ENCODE peak calls at places on chromosomes 4 and X, in four cellular contexts. Y, O, G and E are unnamed samples.

GRCh38 chr4:168384437-168385141 is 66.0 kb upstream of the DDX60 start:
- DNase-seq in Y (no peak), O (no peak), G (no peak), E (no peak)

GRCh38 chr4:3472411-3473141 is 9.5 kb downstream of the DOK7 start:
- DNase-seq in Y (no peak), O (no peak), G (no peak), E (no peak)

GRCh38 chrX:124239911-124240310 is 92.5 kb upstream of the TEX13D start:
- DNase-seq in Y (no peak), O (peak; percentile 36), G (peak; percentile 26), E (no peak)

GRCh38 chr4:114688063-114688462 is 89.5 kb downstream of the UGT8 start:
- DNase-seq in Y (no peak), O (no peak), G (no peak), E (no peak)

GRCh38 chr4:140149851-140150635 is 3.9 kb downstream of the MAML3 start:
- DNase-seq in Y (peak; percentile 29), O (peak; percentile 72), G (peak; percentile 46), E (peak; percentile 88)

GRCh38 chr4:147958459-147959065 is 226.7 kb downstream of the ARHGAP10 start:
- DNase-seq in Y (no peak), O (no peak), G (no peak), E (no peak)

GRCh38 chr4:183657564-183657963 is 1.4 kb downstream of the RWDD4 start:
- DNase-seq in Y (no peak), O (no peak), G (no peak), E (no peak)

GRCh38 chrX:132044953-132045352 is 21.9 kb downstream of the STK26 start:
- DNase-seq in Y (no peak), O (no peak), G (no peak), E (no peak)

GRCh38 chr4:94574616-94575015 is 122.9 kb downstream of the PDLIM5 start:
- DNase-seq in Y (no peak), O (no peak), G (no peak), E (no peak)

GRCh38 chrX:153441981-153442380 is 3.9 kb downstream of the TREX2 start:
- DNase-seq in Y (no peak), O (no peak), G (no peak), E (no peak)